ENCODE peak calls at places on chromosomes 16 and 17, in ten cellular contexts. Z is NB4, Q is uterus, H is IMR-90, C is HepG2, L is tibial nerve, B is stomach, U is upper lobe of left lung, M is heart left ventricle, P is breast epithelium. S is an unnamed sample.
A peak's percentile ranks its signal among the peaks of the same experiment; 100 is the strongest.

GRCh38 chr17:15351487-15351840 is 10.1 kb upstream of the TEKT3 start:
- DNase-seq in C (no peak), B (no peak), P (no peak), H (no peak), Z (no peak), Q (no peak), L (no peak), M (no peak), U (no peak), S (no peak)

GRCh38 chr16:1403733-1404132 is 10.8 kb downstream of the UNKL start:
- DNase-seq in Z (no peak), C (no peak), Q (no peak), U (no peak), M (no peak), L (no peak), B (no peak), P (no peak), H (no peak), S (no peak)

GRCh38 chr16:86740817-86741799 is 162.8 kb downstream of the FOXL1 start:
- DNase-seq in M (peak; percentile 78), L (peak; percentile 15), C (peak; percentile 29), U (no peak), B (no peak), Z (peak; percentile 28), H (peak; percentile 80), P (no peak), Q (no peak), S (peak; percentile 85)

GRCh38 chr17:36464765-36465088 is 21.8 kb upstream of the ZNHIT3 start:
- DNase-seq in B (no peak), H (no peak), Z (no peak), M (no peak), U (no peak), C (no peak), Q (no peak), L (no peak), P (no peak), S (no peak)

GRCh38 chr16:19863990-19864389 is 20.7 kb downstream of the GPRC5B start:
- DNase-seq in Q (no peak), H (no peak), P (no peak), B (no peak), M (no peak), L (no peak), Z (no peak), U (no peak), C (no peak), S (no peak)

GRCh38 chr16:69481901-69482341 is 57.5 kb downstream of the CYB5B start:
- DNase-seq in U (peak; percentile 89), M (peak; percentile 90), P (peak; percentile 89), Z (no peak), B (peak; percentile 91), C (no peak), Q (peak; percentile 84), H (peak; percentile 48), L (peak; percentile 73), S (no peak)

GRCh38 chr16:3819741-3820724 is 60.5 kb downstream of the CREBBP start:
- DNase-seq in H (peak; percentile 97), U (no peak), Z (no peak), P (no peak), C (no peak), L (peak; percentile 52), M (no peak), B (peak; percentile 38), Q (peak; percentile 26), S (peak; percentile 67)

GRCh38 chr17:17500999-17501605 is 4.9 kb upstream of the RASD1 start:
- DNase-seq in U (no peak), B (no peak), H (no peak), Q (no peak), P (no peak), M (no peak), C (no peak), L (no peak), Z (no peak), S (no peak)

GRCh38 chr17:28592260-28592659 is 6.6 kb downstream of the SPAG5 start:
- DNase-seq in Z (no peak), P (no peak), M (no peak), L (no peak), U (no peak), C (no peak), B (no peak), Q (no peak), H (no peak), S (no peak)

GRCh38 chr17:19336938-19337711 is 25.4 kb downstream of the B9D1 start:
- DNase-seq in B (peak; percentile 61), L (no peak), Z (no peak), H (no peak), Q (peak; percentile 61), P (no peak), M (no peak), U (peak; percentile 69), C (peak; percentile 68), S (no peak)
- TF ChIP-seq POLR2A in B (no peak), L (no peak), Z (no peak), H (no peak), Q (no peak), P (no peak), M (no peak), U (no peak), C (peak; percentile 62), S (no peak)

GRCh38 chr17:7574176-7574953 is 5.1 kb upstream of the CD68 start:
- DNase-seq in Z (no peak), L (no peak), U (no peak), Q (no peak), B (no peak), M (no peak), P (no peak), C (no peak), H (peak; percentile 28), S (no peak)
- TF ChIP-seq POLR2A in Z (no peak), L (no peak), U (no peak), Q (no peak), B (no peak), M (no peak), P (no peak), C (peak; percentile 41), H (no peak), S (no peak)

GRCh38 chr17:35051183-35051578 is 12.3 kb downstream of the RFFL start:
- DNase-seq in U (peak; percentile 26), Q (no peak), H (no peak), P (no peak), M (no peak), B (no peak), C (peak; percentile 81), L (peak; percentile 14), Z (peak; percentile 90), S (no peak)
- TF ChIP-seq POLR2A in U (no peak), Q (no peak), H (no peak), P (no peak), M (no peak), B (no peak), C (no peak), L (no peak), Z (peak; percentile 36), S (no peak)

GRCh38 chr17:56884483-56885144 is 29.2 kb downstream of the TRIM25 start:
- DNase-seq in M (no peak), B (no peak), C (no peak), H (no peak), P (no peak), L (no peak), Q (no peak), U (no peak), Z (no peak), S (no peak)
- TF ChIP-seq POLR2A in M (no peak), B (no peak), C (no peak), H (no peak), P (no peak), L (no peak), Q (no peak), U (no peak), Z (no peak), S (no peak)

GRCh38 chr16:57266531-57267268 is 17.8 kb downstream of the PLLP start:
- DNase-seq in L (no peak), M (no peak), C (no peak), B (peak; percentile 61), Z (peak; percentile 64), Q (no peak), P (peak; percentile 35), U (no peak), H (no peak), S (no peak)

GRCh38 chr16:57263585-57264351 is 18.7 kb downstream of the ARL2BP start:
- DNase-seq in B (no peak), Z (no peak), H (no peak), L (no peak), U (peak; percentile 18), Q (no peak), P (no peak), M (no peak), C (no peak), S (no peak)

GRCh38 chr16:57265850-57266530 is 18.5 kb downstream of the PLLP start:
- DNase-seq in H (no peak), C (no peak), Z (no peak), Q (no peak), U (peak; percentile 93), P (peak; percentile 80), B (peak; percentile 93), L (peak; percentile 24), M (peak; percentile 87), S (no peak)

GRCh38 chr16:57264381-57264780 is 19.3 kb downstream of the ARL2BP start:
- DNase-seq in H (no peak), U (peak; percentile 15), L (no peak), Q (no peak), M (no peak), C (no peak), P (no peak), Z (peak; percentile 44), B (no peak), S (no peak)

DNA sequence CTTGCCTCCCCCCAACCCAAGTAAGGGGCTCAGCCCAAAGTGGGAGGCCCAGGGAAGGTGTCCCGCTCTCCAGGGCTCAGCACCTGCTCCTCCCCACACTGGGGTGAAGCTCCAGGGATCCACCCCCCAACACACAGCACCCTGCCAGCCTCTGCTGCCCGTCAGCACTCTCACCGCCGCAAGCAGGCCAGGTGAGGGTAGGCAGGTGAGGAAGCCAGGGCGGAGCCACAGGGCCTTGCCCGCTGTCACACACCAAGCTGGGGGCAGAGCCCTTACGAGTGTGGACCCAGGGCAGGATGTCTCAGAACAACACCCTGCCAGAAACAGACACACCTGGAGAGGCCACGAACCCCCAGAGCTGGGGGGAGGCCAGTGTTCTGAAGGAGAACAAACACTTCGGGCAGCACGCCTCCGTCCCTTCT is 19.5 kb downstream of the PLLP start:
- DNase-seq in Q (no peak), Z (no peak), L (no peak), U (peak; percentile 92), C (no peak), B (peak; percentile 94), M (no peak), H (no peak), P (peak; percentile 54), S (no peak)
- TF ChIP-seq POLR2A in Q (no peak), Z (no peak), L (no peak), U (no peak), C (no peak), B (no peak), M (no peak), H (no peak), P (no peak), S (no peak)